ENCODE peak calls at places on chromosomes 3 and 15, in ten cellular contexts. X is hepatocyte, B is astrocyte of the spinal cord, P is endothelial cell of umbilical vein, Z is adipocyte, N is tibial nerve, C is esophagus muscularis mucosa, Q is fibroblast of pulmonary artery, Y is astrocyte of the cerebellum, L is AG09309. V is an unnamed sample.

GRCh38 chr3:174439621-174440349 is 419.3 kb upstream of the NAALADL2 start:
- DNase-seq in X (peak), B (peak), P (peak), Z (peak), N (no peak), C (no peak), Q (peak), Y (peak), L (peak), V (peak)

GRCh38 chr15:71359246-71359645 is 244.0 kb downstream of the THSD4 start:
- DNase-seq in X (no peak), B (no peak), P (no peak), Z (no peak), N (no peak), C (no peak), Q (no peak), Y (no peak), L (no peak), V (no peak)

GRCh38 chr3:49283997-49284396 is 7.0 kb upstream of the C3orf62 start:
- DNase-seq in X (no peak), B (no peak), P (no peak), Z (no peak), N (no peak), C (no peak), Q (no peak), Y (no peak), L (no peak), V (no peak)

GRCh38 chr3:101065962-101066361 is 72.7 kb upstream of the ABI3BP start:
- DNase-seq in X (peak), B (peak), P (peak), Z (peak), N (no peak), C (no peak), Q (peak), Y (peak), L (peak), V (peak)

GRCh38 chr3:35772364-35773009 is 133.2 kb downstream of the ARPP21 start:
- DNase-seq in X (no peak), B (peak), P (no peak), Z (no peak), N (no peak), C (no peak), Q (peak), Y (no peak), L (no peak), V (peak)

GRCh38 chr3:96803860-96804259 is 10.5 kb upstream of the EPHA6 start:
- DNase-seq in X (no peak), B (no peak), P (no peak), Z (peak), N (no peak), C (no peak), Q (no peak), Y (no peak), L (no peak), V (no peak)

GRCh38 chr3:189001559-189001958 is 170.2 kb upstream of the TPRG1 start:
- DNase-seq in X (no peak), B (peak), P (peak), Z (peak), N (no peak), C (no peak), Q (peak), Y (no peak), L (peak), V (peak)

GRCh38 chr3:10551821-10552630 is 46.6 kb upstream of the ATP2B2 start:
- DNase-seq in X (no peak), B (peak), P (no peak), Z (peak), N (peak), C (peak), Q (no peak), Y (peak), L (peak), V (no peak)

GRCh38 chr3:13079051-13079450 is 5.8 kb upstream of the IQSEC1 start:
- DNase-seq in X (no peak), B (no peak), P (no peak), Z (no peak), N (no peak), C (no peak), Q (no peak), Y (no peak), L (no peak), V (no peak)

DNA sequence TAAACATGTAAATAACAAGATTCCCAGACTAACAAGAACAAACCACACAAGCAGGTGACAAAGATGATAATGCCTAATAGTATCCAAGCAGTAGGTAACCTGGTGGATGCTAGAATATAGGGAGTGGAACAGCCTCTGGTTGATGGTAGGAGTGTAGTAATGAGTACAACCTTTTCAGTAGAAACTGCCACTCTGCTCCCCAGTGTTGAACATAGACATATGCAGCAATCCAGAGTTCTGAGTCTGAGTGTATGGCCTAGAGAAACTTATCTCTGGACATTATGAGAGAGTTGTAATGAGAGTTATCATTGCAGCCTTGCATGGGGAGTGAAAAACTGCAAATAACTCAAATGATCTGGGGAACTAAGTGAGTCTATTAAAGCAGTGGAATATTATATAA is 76.1 kb upstream of the ACAD9 start:
- DNase-seq in X (no peak), B (no peak), P (no peak), Z (no peak), N (no peak), C (no peak), Q (no peak), Y (no peak), L (no peak), V (no peak)
- H3K4me3 ChIP-seq in X (no peak), B (no peak), P (no peak), Z (no peak), N (no peak), C (no peak), Q (no peak), Y (no peak), L (no peak), V (no peak)

GRCh38 chr3:51897391-51897790 is 5.8 kb downstream of the IQCF1 start:
- DNase-seq in X (no peak), B (no peak), P (no peak), Z (no peak), N (no peak), C (peak), Q (no peak), Y (no peak), L (no peak), V (no peak)
- H3K4me3 ChIP-seq in X (no peak), B (no peak), P (no peak), Z (no peak), N (no peak), C (no peak), Q (no peak), Y (no peak), L (no peak), V (no peak)

GRCh38 chr15:88541709-88542341 is 4.7 kb downstream of the DET1 start:
- DNase-seq in X (no peak), B (no peak), P (no peak), Z (no peak), N (no peak), C (peak), Q (no peak), Y (no peak), L (no peak), V (no peak)

GRCh38 chr15:88539441-88539840 is 7.0 kb downstream of the DET1 start:
- DNase-seq in X (no peak), B (no peak), P (no peak), Z (no peak), N (no peak), C (no peak), Q (no peak), Y (no peak), L (no peak), V (no peak)

GRCh38 chr15:88535100-88535499 is 11.4 kb downstream of the DET1 start:
- DNase-seq in X (no peak), B (no peak), P (no peak), Z (no peak), N (no peak), C (no peak), Q (peak), Y (no peak), L (no peak), V (no peak)

GRCh38 chr15:88535607-88536313 is 10.7 kb downstream of the DET1 start:
- DNase-seq in X (no peak), B (no peak), P (no peak), Z (no peak), N (no peak), C (no peak), Q (no peak), Y (no peak), L (no peak), V (no peak)

GRCh38 chr15:88537591-88538317 is 8.7 kb downstream of the DET1 start:
- DNase-seq in X (no peak), B (no peak), P (no peak), Z (no peak), N (no peak), C (no peak), Q (no peak), Y (no peak), L (no peak), V (no peak)
- H3K4me3 ChIP-seq in X (no peak), B (no peak), P (no peak), Z (no peak), N (no peak), C (no peak), Q (no peak), Y (no peak), L (no peak), V (no peak)

GRCh38 chr3:114363554-114364202 is 69.8 kb downstream of the TIGIT start:
- DNase-seq in X (peak), B (peak), P (no peak), Z (peak), N (no peak), C (no peak), Q (peak), Y (no peak), L (peak), V (peak)
- H3K4me3 ChIP-seq in X (no peak), B (no peak), P (no peak), Z (no peak), N (no peak), C (no peak), Q (no peak), Y (no peak), L (no peak), V (no peak)

GRCh38 chr15:76342382-76343201 is 6.0 kb downstream of the ISL2 start:
- DNase-seq in X (peak), B (no peak), P (no peak), Z (no peak), N (no peak), C (no peak), Q (no peak), Y (no peak), L (no peak), V (no peak)
- H3K4me3 ChIP-seq in X (no peak), B (no peak), P (no peak), Z (no peak), N (peak), C (no peak), Q (no peak), Y (no peak), L (no peak), V (no peak)

GRCh38 chr15:42131006-42131405 is 25.4 kb downstream of the PLA2G4F start:
- DNase-seq in X (no peak), B (no peak), P (no peak), Z (no peak), N (no peak), C (peak), Q (no peak), Y (no peak), L (no peak), V (no peak)

GRCh38 chr15:42130246-42130986 is 26.0 kb downstream of the PLA2G4F start:
- DNase-seq in X (no peak), B (no peak), P (no peak), Z (no peak), N (no peak), C (peak), Q (no peak), Y (no peak), L (no peak), V (no peak)

GRCh38 chr15:42128476-42128875 is 28.0 kb downstream of the PLA2G4F start:
- DNase-seq in X (no peak), B (no peak), P (no peak), Z (no peak), N (no peak), C (peak), Q (no peak), Y (no peak), L (no peak), V (no peak)

GRCh38 chr15:42131826-42132806 is 24.3 kb downstream of the PLA2G4F start:
- DNase-seq in X (peak), B (no peak), P (no peak), Z (no peak), N (no peak), C (peak), Q (no peak), Y (no peak), L (no peak), V (no peak)

DNA sequence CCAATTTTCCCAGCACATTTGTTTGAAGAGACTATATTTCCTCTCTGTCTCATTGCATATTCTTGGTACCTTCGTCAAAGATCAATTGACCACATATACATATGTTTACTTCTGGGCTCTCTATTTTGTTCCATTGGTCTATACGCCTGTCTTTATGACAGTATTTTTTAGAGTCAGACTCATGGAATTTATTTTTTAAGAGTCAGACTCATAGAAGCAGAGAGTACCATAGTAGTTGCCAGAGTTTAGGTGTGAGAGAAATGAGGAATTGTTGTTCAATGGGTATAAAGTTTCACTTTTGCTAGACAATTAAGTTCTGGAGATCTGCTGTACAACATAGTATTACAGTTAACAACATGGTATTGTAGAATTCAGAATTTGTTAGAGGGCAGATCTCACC is 27.1 kb downstream of the PLA2G4F start:
- DNase-seq in X (no peak), B (no peak), P (no peak), Z (no peak), N (no peak), C (no peak), Q (no peak), Y (no peak), L (no peak), V (no peak)
- H3K4me3 ChIP-seq in X (no peak), B (no peak), P (no peak), Z (no peak), N (no peak), C (no peak), Q (no peak), Y (no peak), L (no peak), V (no peak)

GRCh38 chr3:25151497-25151896 is 276.6 kb upstream of the RARB start:
- DNase-seq in X (no peak), B (no peak), P (peak), Z (peak), N (no peak), C (no peak), Q (peak), Y (no peak), L (no peak), V (no peak)
- H3K4me3 ChIP-seq in X (peak), B (no peak), P (peak), Z (no peak), N (peak), C (peak), Q (peak), Y (no peak), L (no peak), V (no peak)

DNA sequence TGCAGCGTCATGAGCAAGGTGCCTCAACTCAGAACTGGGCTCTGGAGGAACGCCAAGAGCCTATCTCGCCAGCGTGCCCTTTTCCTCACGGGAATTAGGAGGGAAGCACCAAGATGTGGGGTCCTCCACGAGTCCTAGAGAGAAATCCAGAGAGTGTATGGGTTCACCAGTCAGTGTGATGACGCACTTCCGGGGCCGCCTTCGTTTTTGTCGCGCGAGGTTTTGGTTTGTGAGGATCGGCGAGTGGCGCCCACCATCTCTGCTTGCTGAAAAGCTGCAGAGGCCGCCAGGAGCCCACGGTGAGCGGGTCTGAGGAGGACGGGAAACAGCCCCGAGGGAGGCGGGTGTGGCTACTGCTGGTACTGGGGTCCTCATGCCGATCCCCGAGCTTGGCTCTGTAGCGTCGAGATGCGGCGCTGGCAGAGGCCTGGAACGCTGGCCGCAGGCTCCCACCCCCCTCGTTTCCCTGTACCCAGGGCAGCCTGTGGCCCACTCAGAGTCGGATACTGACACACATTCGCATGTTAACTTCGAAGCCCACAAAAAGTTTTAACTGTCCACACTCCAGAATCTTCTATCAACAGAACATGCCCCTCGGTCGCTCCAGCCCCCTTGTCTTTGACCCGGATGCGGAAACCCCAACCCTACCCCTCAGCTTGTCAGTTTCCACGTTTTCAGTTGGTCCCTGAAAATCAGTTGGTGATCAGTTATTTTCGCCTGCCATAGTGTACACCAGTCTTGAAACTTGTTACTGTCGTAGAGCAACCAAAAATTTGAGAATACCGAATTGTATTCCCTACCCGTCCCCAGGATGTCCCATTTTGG is 30.4 kb downstream of the ZNF662 start:
- DNase-seq in X (no peak), B (no peak), P (no peak), Z (no peak), N (no peak), C (no peak), Q (peak), Y (no peak), L (no peak), V (no peak)
- H3K4me3 ChIP-seq in X (no peak), B (peak), P (peak), Z (peak), N (peak), C (peak), Q (peak), Y (peak), L (peak), V (peak)

GRCh38 chr3:171770689-171771620 is 39.3 kb downstream of the PLD1 start:
- DNase-seq in X (peak), B (peak), P (peak), Z (peak), N (no peak), C (no peak), Q (peak), Y (peak), L (peak), V (peak)
- H3K4me3 ChIP-seq in X (peak), B (peak), P (peak), Z (peak), N (peak), C (peak), Q (peak), Y (peak), L (peak), V (peak)

V was measured in skeletal muscle cell.